ENCODE peak calls at places on chromosomes 5 and 9, in ten cellular contexts. M is psoas muscle, T is mucosa of descending colon, A is stomach, R is PC-3, S is breast epithelium, H is MM.1S, Z is astrocyte, P is ascending aorta, J is ovary. G is an unnamed sample.
A peak's percentile ranks its signal among the peaks of the same experiment; 100 is the strongest.

GRCh38 chr5:123610209-123610608 is 98.2 kb downstream of the CSNK1G3 start:
- DNase-seq in M (no peak), T (no peak), A (no peak), R (no peak), S (no peak), H (no peak), Z (no peak), P (no peak), J (no peak), G (no peak)

GRCh38 chr9:117487555-117488175 is 72.8 kb upstream of the ASTN2 start:
- DNase-seq in M (peak; percentile 59), T (peak; percentile 68), A (peak; percentile 81), R (peak; percentile 40), S (peak; percentile 71), H (peak; percentile 44), Z (peak; percentile 2), P (peak; percentile 69), J (peak; percentile 66), G (no peak)

GRCh38 chr9:131346559-131346958 is 47.3 kb upstream of the PRRC2B start:
- DNase-seq in M (no peak), T (no peak), A (no peak), R (no peak), S (no peak), H (no peak), Z (no peak), P (no peak), J (no peak), G (no peak)

GRCh38 chr5:93874491-93874890 is 133.1 kb upstream of the POU5F2 start:
- DNase-seq in M (no peak), T (no peak), A (no peak), R (no peak), S (no peak), H (no peak), Z (no peak), P (no peak), J (no peak), G (no peak)

GRCh38 chr5:34857161-34857560 is 18.2 kb downstream of the TTC23L start:
- DNase-seq in M (no peak), T (no peak), A (no peak), R (no peak), S (no peak), H (no peak), Z (peak; percentile 21), P (no peak), J (no peak), G (no peak)

GRCh38 chr5:87081511-87082372 is 185.9 kb upstream of the RASA1 start:
- DNase-seq in M (no peak), T (peak; percentile 67), A (peak; percentile 35), R (no peak), S (no peak), H (peak; percentile 68), Z (no peak), P (no peak), J (no peak), G (no peak)

GRCh38 chr5:68285857-68286611 is 70.5 kb downstream of the PIK3R1 start:
- DNase-seq in M (no peak), T (peak; percentile 58), A (no peak), R (peak; percentile 39), S (no peak), H (peak; percentile 70), Z (peak; percentile 32), P (no peak), J (no peak), G (no peak)

GRCh38 chr5:27437594-27438200 is 399.3 kb upstream of the CDH9 start:
- DNase-seq in M (no peak), T (no peak), A (no peak), R (no peak), S (no peak), H (no peak), Z (peak; percentile 23), P (no peak), J (no peak), G (no peak)

GRCh38 chr5:61623401-61624069 is 291.5 kb downstream of the ZSWIM6 start:
- DNase-seq in M (no peak), T (peak; percentile 26), A (no peak), R (no peak), S (no peak), H (no peak), Z (peak; percentile 12), P (no peak), J (no peak), G (no peak)

GRCh38 chr5:138459311-138459710 is 6.0 kb upstream of the EGR1 start:
- DNase-seq in M (no peak), T (peak; percentile 59), A (peak; percentile 43), R (no peak), S (no peak), H (peak; percentile 45), Z (no peak), P (peak; percentile 82), J (peak; percentile 37), G (no peak)

GRCh38 chr5:143896981-143897380 is 85.0 kb downstream of the HMHB1 start:
- DNase-seq in M (no peak), T (no peak), A (no peak), R (peak; percentile 49), S (no peak), H (no peak), Z (peak; percentile 46), P (no peak), J (no peak), G (no peak)

GRCh38 chr5:98872679-98873078 is 56.1 kb downstream of the CHD1 start:
- DNase-seq in M (no peak), T (no peak), A (no peak), R (peak; percentile 54), S (no peak), H (no peak), Z (peak; percentile 34), P (no peak), J (no peak), G (no peak)
- TF ChIP-seq CTCF in M (no peak), T (no peak), A (no peak), R (no peak), S (no peak), H (no peak), Z (no peak), P (no peak), J (no peak), G (no peak)

DNA sequence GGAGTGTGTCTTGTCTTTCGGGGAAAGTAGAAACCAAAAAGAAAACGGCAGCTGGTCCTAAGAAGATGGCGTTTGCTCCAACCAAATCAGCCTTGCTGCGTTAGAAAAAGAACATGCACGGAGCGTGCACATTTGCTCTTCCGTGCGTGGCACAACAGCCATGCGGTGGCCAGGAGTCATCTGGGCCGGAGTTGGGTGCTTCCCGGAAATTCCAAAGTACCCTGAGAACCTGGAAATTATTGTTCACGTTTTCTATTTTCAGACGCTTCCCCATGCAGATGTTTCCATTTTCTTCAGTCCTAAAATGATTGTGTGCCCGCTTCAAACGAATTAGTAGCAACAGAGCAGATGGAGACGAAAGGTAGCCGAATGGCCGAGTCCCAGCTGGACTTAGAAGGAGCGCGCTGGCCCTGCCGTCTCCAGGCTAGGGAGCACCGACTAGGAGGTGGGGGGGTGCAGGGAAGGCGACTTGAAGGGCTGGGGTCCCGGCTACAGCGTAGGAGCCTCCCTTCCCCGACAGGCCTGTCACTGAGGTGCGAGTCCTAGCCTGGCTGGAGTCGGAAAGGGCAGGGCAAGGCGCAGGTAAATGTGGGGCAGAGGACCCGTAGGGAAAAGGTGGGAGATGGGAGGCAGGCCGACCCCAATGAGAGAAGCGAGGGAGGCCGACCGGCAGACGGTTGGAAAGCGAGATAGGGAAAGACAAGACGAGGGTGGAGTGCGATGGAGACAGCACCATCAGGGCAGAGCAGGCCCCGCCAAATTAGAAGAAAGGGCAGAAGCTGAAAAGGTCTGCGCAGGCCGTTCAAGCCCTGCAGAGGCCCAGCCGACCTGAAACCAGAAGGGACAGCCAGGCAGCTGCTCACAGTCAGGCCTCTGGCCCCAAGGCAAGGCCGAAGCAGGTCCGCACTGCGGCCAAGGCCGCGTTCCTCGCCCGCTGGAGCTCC is 1.4 kb downstream of the BARX1 start:
- DNase-seq in M (no peak), T (no peak), A (no peak), R (no peak), S (no peak), H (no peak), Z (no peak), P (no peak), J (no peak), G (no peak)
- H3K4me1 ChIP-seq in M (peaks cover 24% of the 10 kb centered on the region), T (peaks cover 41% of the 10 kb centered on the region), A (peaks cover 78% of the 10 kb centered on the region), R (peaks cover 3% of the 10 kb centered on the region), S (peaks cover 13% of the 10 kb centered on the region), H (peaks cover 5% of the 10 kb centered on the region), Z (peaks cover 5% of the 10 kb centered on the region), P (peaks cover 21% of the 10 kb centered on the region), J (peaks cover 8% of the 10 kb centered on the region), G (peaks cover 39% of the 10 kb centered on the region)

GRCh38 chr5:10301266-10301665 is 6.4 kb downstream of the CMBL start:
- DNase-seq in M (no peak), T (peak; percentile 75), A (no peak), R (no peak), S (no peak), H (no peak), Z (no peak), P (no peak), J (no peak), G (no peak)

GRCh38 chr5:10303201-10303600 is 4.5 kb downstream of the CMBL start:
- DNase-seq in M (no peak), T (no peak), A (no peak), R (no peak), S (no peak), H (no peak), Z (no peak), P (no peak), J (no peak), G (no peak)

GRCh38 chr5:10297646-10298204 is 10.0 kb downstream of the CMBL start:
- DNase-seq in M (no peak), T (no peak), A (no peak), R (no peak), S (no peak), H (no peak), Z (no peak), P (no peak), J (no peak), G (no peak)

GRCh38 chr5:10301842-10302610 is 5.7 kb downstream of the CMBL start:
- DNase-seq in M (peak; percentile 86), T (peak; percentile 98), A (peak; percentile 97), R (peak; percentile 96), S (peak; percentile 93), H (no peak), Z (peak; percentile 20), P (peak; percentile 81), J (peak; percentile 76), G (no peak)

GRCh38 chr5:10300246-10300645 is 7.5 kb downstream of the CMBL start:
- DNase-seq in M (no peak), T (no peak), A (no peak), R (no peak), S (no peak), H (no peak), Z (no peak), P (no peak), J (no peak), G (no peak)
- H3K36me3 ChIP-seq in M (no peaks in the 10 kb centered on the region), T (no peaks in the 10 kb centered on the region), A (no peaks in the 10 kb centered on the region), R (peaks cover 33% of the 10 kb centered on the region), S (no peaks in the 10 kb centered on the region), H (no peaks in the 10 kb centered on the region), Z (no peaks in the 10 kb centered on the region), P (no peaks in the 10 kb centered on the region), J (no peaks in the 10 kb centered on the region), G (no peaks in the 10 kb centered on the region)

DNA sequence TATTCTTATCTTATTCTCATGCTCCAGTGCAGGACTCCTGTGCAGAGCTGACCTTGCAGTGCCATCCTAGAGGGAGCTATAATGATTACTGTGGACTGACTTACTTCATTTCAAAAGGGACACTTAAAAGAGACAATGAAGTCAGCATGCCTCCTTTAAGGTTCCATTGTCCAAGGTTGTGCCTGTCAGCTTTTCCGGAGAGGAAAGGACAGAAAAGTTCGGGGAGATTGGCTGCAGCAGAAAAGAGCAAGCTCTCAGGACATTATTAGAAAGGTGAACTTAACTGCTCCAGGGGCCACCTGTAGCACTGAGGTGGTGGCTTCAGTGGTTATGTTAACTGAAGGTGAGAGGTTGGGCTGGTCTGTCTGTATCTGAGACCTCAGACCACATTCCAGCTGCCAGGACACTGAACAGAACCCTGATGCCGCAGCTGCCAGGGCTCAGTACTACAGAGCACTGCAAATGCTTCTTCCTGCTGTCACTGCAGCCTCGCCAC is 112.9 kb downstream of the ST8SIA4 start:
- DNase-seq in M (no peak), T (peak; percentile 27), A (no peak), R (peak; percentile 18), S (no peak), H (peak; percentile 95), Z (no peak), P (no peak), J (no peak), G (no peak)
- TF ChIP-seq CTCF in M (no peak), T (no peak), A (no peak), R (peak; percentile 56), S (no peak), H (peak; percentile 50), Z (no peak), P (no peak), J (no peak), G (no peak)